ENCODE peak calls at places on chromosomes 7 and 10, in four cellular contexts. One of them, this sample, is unnamed.

GRCh38 chr7:114363292-114363691 is 51.3 kb upstream of the FOXP2 start:
- DNase-seq in A549: no peak
- DNase-seq in GM23248: no peak
- DNase-seq in endothelial cell: no peak
- DNase-seq in this sample: no peak

GRCh38 chr7:2619120-2619519 is 12.7 kb upstream of the TTYH3 start:
- DNase-seq in A549: no peak
- DNase-seq in GM23248: peak
- DNase-seq in endothelial cell: no peak
- DNase-seq in this sample: no peak

GRCh38 chr10:99533496-99534455 is 1.0 kb downstream of the NKX2-3 start:
- DNase-seq in A549: no peak
- DNase-seq in GM23248: no peak
- DNase-seq in endothelial cell: no peak
- DNase-seq in this sample: no peak

GRCh38 chr10:36254191-36254590 is 612.1 kb upstream of the FZD8 start:
- DNase-seq in A549: no peak
- DNase-seq in GM23248: peak
- DNase-seq in endothelial cell: no peak
- DNase-seq in this sample: no peak

GRCh38 chr10:78684954-78685353 is 383.8 kb upstream of the ZMIZ1 start:
- DNase-seq in A549: no peak
- DNase-seq in GM23248: no peak
- DNase-seq in endothelial cell: no peak
- DNase-seq in this sample: no peak

GRCh38 chr7:70785427-70785826 is 346.5 kb upstream of the GALNT17 start:
- DNase-seq in A549: no peak
- DNase-seq in GM23248: no peak
- DNase-seq in endothelial cell: no peak
- DNase-seq in this sample: no peak

GRCh38 chr10:30013684-30014246 is 45.6 kb downstream of the JCAD start:
- DNase-seq in A549: no peak
- DNase-seq in GM23248: no peak
- DNase-seq in endothelial cell: no peak
- DNase-seq in this sample: no peak

GRCh38 chr7:103811997-103812396 is 177.5 kb downstream of the RELN start:
- DNase-seq in A549: no peak
- DNase-seq in GM23248: no peak
- DNase-seq in endothelial cell: no peak
- DNase-seq in this sample: no peak

GRCh38 chr10:102280397-102281015 is 35.2 kb downstream of the GBF1 start:
- DNase-seq in A549: no peak
- DNase-seq in GM23248: peak
- DNase-seq in endothelial cell: peak
- DNase-seq in this sample: no peak

GRCh38 chr10:112763916-112764520 is 186.0 kb upstream of the TCF7L2 start:
- DNase-seq in A549: no peak
- DNase-seq in GM23248: no peak
- DNase-seq in endothelial cell: no peak
- DNase-seq in this sample: no peak

GRCh38 chr10:125817318-125817946 is 5.6 kb downstream of the UROS start:
- DNase-seq in A549: no peak
- DNase-seq in GM23248: no peak
- DNase-seq in endothelial cell: no peak
- DNase-seq in this sample: no peak

GRCh38 chr10:114684822-114685209 is 26.7 kb upstream of the ABLIM1 start:
- DNase-seq in A549: peak
- DNase-seq in GM23248: peak
- DNase-seq in endothelial cell: no peak
- DNase-seq in this sample: no peak

GRCh38 chr10:97463363-97464132 is 17.6 kb downstream of the ZDHHC16 start:
- DNase-seq in A549: peak
- DNase-seq in GM23248: peak
- DNase-seq in endothelial cell: peak
- DNase-seq in this sample: peak

GRCh38 chr10:13397052-13397451 is 49.0 kb upstream of the SEPHS1 start:
- DNase-seq in A549: no peak
- DNase-seq in GM23248: no peak
- DNase-seq in endothelial cell: no peak
- DNase-seq in this sample: no peak

GRCh38 chr7:94972296-94972695 is 64.9 kb downstream of the PPP1R9A start:
- DNase-seq in A549: no peak
- DNase-seq in GM23248: peak
- DNase-seq in endothelial cell: no peak
- DNase-seq in this sample: no peak

GRCh38 chr10:86312701-86313270 is 53.8 kb downstream of the GRID1 start:
- DNase-seq in A549: no peak
- DNase-seq in GM23248: no peak
- DNase-seq in endothelial cell: no peak
- DNase-seq in this sample: no peak

GRCh38 chr10:106311590-106311989 is 852.9 kb downstream of the SORCS1 start:
- DNase-seq in A549: no peak
- DNase-seq in GM23248: no peak
- DNase-seq in endothelial cell: no peak
- DNase-seq in this sample: no peak

GRCh38 chr7:120989571-120990220 is 1.2 kb downstream of the CPED1 start:
- DNase-seq in A549: no peak
- DNase-seq in GM23248: peak
- DNase-seq in endothelial cell: no peak
- DNase-seq in this sample: no peak

GRCh38 chr10:69876931-69877330 is 75.2 kb downstream of the COL13A1 start:
- DNase-seq in A549: no peak
- DNase-seq in GM23248: no peak
- DNase-seq in endothelial cell: no peak
- DNase-seq in this sample: no peak

GRCh38 chr7:157568785-157569584 is 232.2 kb downstream of the DNAJB6 start:
- DNase-seq in A549: no peak
- DNase-seq in GM23248: peak
- DNase-seq in endothelial cell: no peak
- DNase-seq in this sample: no peak

GRCh38 chr7:97022451-97023306 is 2.0 kb downstream of the DLX5 start:
- DNase-seq in A549: no peak
- DNase-seq in GM23248: no peak
- DNase-seq in endothelial cell: no peak
- DNase-seq in this sample: no peak

GRCh38 chr7:32169236-32169635 is 99.0 kb upstream of the PDE1C start:
- DNase-seq in A549: no peak
- DNase-seq in GM23248: no peak
- DNase-seq in endothelial cell: no peak
- DNase-seq in this sample: no peak

GRCh38 chr10:77332256-77332655 is 305.4 kb downstream of the KCNMA1 start:
- DNase-seq in A549: no peak
- DNase-seq in GM23248: no peak
- DNase-seq in endothelial cell: no peak
- DNase-seq in this sample: no peak

GRCh38 chr10:91420868-91421267 is 10.7 kb downstream of the HECTD2 start:
- DNase-seq in A549: no peak
- DNase-seq in GM23248: peak
- DNase-seq in endothelial cell: no peak
- DNase-seq in this sample: no peak

GRCh38 chr10:22537810-22538209 is 176.6 kb downstream of the PIP4K2A start:
- DNase-seq in A549: no peak
- DNase-seq in GM23248: no peak
- DNase-seq in endothelial cell: no peak
- DNase-seq in this sample: no peak

GRCh38 chr7:74561898-74562613 is 95.5 kb upstream of the GTF2I start:
- DNase-seq in A549: no peak
- DNase-seq in GM23248: no peak
- DNase-seq in endothelial cell: no peak
- DNase-seq in this sample: no peak

GRCh38 chr7:32227746-32228145 is 157.5 kb upstream of the PDE1C start:
- DNase-seq in A549: no peak
- DNase-seq in GM23248: no peak
- DNase-seq in endothelial cell: no peak
- DNase-seq in this sample: no peak

GRCh38 chr10:418894-419293 is 270.6 kb downstream of the DIP2C start:
- DNase-seq in A549: no peak
- DNase-seq in GM23248: no peak
- DNase-seq in endothelial cell: no peak
- DNase-seq in this sample: no peak

GRCh38 chr7:152989889-152990380 is 230.4 kb downstream of the ACTR3B start:
- DNase-seq in A549: no peak
- DNase-seq in GM23248: no peak
- DNase-seq in endothelial cell: peak
- DNase-seq in this sample: no peak

GRCh38 chr7:102306916-102307677 is 20.4 kb downstream of the SH2B2 start:
- DNase-seq in A549: no peak
- DNase-seq in GM23248: peak
- DNase-seq in endothelial cell: no peak
- DNase-seq in this sample: no peak

GRCh38 chr7:79398145-79398749 is 55.2 kb downstream of the MAGI2 start:
- DNase-seq in A549: no peak
- DNase-seq in GM23248: peak
- DNase-seq in endothelial cell: no peak
- DNase-seq in this sample: no peak

GRCh38 chr10:6173203-6173602 is 29.5 kb upstream of the PFKFB3 start:
- DNase-seq in A549: no peak
- DNase-seq in GM23248: no peak
- DNase-seq in endothelial cell: peak
- DNase-seq in this sample: no peak

This sample was measured in HCT116.